ENCODE peak calls at places on chromosome 10, in seven cellular contexts. One of them, this sample, is unnamed.

GRCh38 chr10:73589538-73590126 is 1.5 kb downstream of the USP54 start:
- DNase-seq in head of caudate nucleus: peak
- DNase-seq in Calu3: peak
- DNase-seq in posterior cingulate gyrus: no peak
- DNase-seq in cardiac septum: no peak
- DNase-seq in NCI-H1092 treated with DMSO at 0.1 percent for 48 hours: no peak
- DNase-seq in heart left ventricle: no peak
- DNase-seq in this sample: peak

GRCh38 chr10:121740069-121740468 is 141.8 kb upstream of the FGFR2 start:
- DNase-seq in posterior cingulate gyrus: no peak
- DNase-seq in heart left ventricle: no peak
- DNase-seq in Calu3: no peak
- DNase-seq in head of caudate nucleus: no peak
- DNase-seq in cardiac septum: no peak
- DNase-seq in NCI-H1092 treated with DMSO at 0.1 percent for 48 hours: no peak
- DNase-seq in this sample: no peak

GRCh38 chr10:59229451-59229850 is 53.0 kb downstream of the PHYHIPL start:
- DNase-seq in heart left ventricle: no peak
- DNase-seq in Calu3: no peak
- DNase-seq in head of caudate nucleus: no peak
- DNase-seq in NCI-H1092 treated with DMSO at 0.1 percent for 48 hours: no peak
- DNase-seq in cardiac septum: no peak
- DNase-seq in posterior cingulate gyrus: no peak
- DNase-seq in this sample: no peak

GRCh38 chr10:34189830-34190229 is 625.3 kb downstream of the PARD3 start:
- DNase-seq in head of caudate nucleus: no peak
- DNase-seq in cardiac septum: no peak
- DNase-seq in Calu3: no peak
- DNase-seq in heart left ventricle: no peak
- DNase-seq in posterior cingulate gyrus: no peak
- DNase-seq in NCI-H1092 treated with DMSO at 0.1 percent for 48 hours: no peak
- DNase-seq in this sample: no peak

GRCh38 chr10:8628351-8628750 is 573.9 kb downstream of the GATA3 start:
- DNase-seq in cardiac septum: no peak
- DNase-seq in head of caudate nucleus: no peak
- DNase-seq in NCI-H1092 treated with DMSO at 0.1 percent for 48 hours: no peak
- DNase-seq in heart left ventricle: no peak
- DNase-seq in Calu3: no peak
- DNase-seq in posterior cingulate gyrus: no peak
- DNase-seq in this sample: no peak

GRCh38 chr10:60798031-60798430 is 19.8 kb downstream of the CDK1 start:
- DNase-seq in cardiac septum: no peak
- DNase-seq in heart left ventricle: no peak
- DNase-seq in NCI-H1092 treated with DMSO at 0.1 percent for 48 hours: no peak
- DNase-seq in Calu3: peak
- DNase-seq in head of caudate nucleus: no peak
- DNase-seq in posterior cingulate gyrus: no peak
- DNase-seq in this sample: no peak

GRCh38 chr10:36675458-36675880 is 449.9 kb upstream of the ANKRD30A start:
- DNase-seq in cardiac septum: no peak
- DNase-seq in posterior cingulate gyrus: no peak
- DNase-seq in Calu3: no peak
- DNase-seq in heart left ventricle: no peak
- DNase-seq in head of caudate nucleus: no peak
- DNase-seq in NCI-H1092 treated with DMSO at 0.1 percent for 48 hours: no peak
- DNase-seq in this sample: no peak

GRCh38 chr10:69650589-69651261 is 20.7 kb downstream of the FAM241B start:
- DNase-seq in head of caudate nucleus: no peak
- DNase-seq in cardiac septum: no peak
- DNase-seq in NCI-H1092 treated with DMSO at 0.1 percent for 48 hours: no peak
- DNase-seq in posterior cingulate gyrus: no peak
- DNase-seq in heart left ventricle: no peak
- DNase-seq in Calu3: no peak
- DNase-seq in this sample: no peak

GRCh38 chr10:27558612-27559020 is 54.5 kb downstream of the RAB18 start:
- DNase-seq in heart left ventricle: peak
- DNase-seq in NCI-H1092 treated with DMSO at 0.1 percent for 48 hours: peak
- DNase-seq in Calu3: peak
- DNase-seq in posterior cingulate gyrus: no peak
- DNase-seq in head of caudate nucleus: peak
- DNase-seq in cardiac septum: no peak
- DNase-seq in this sample: peak